ENCODE peak calls at places on chromosomes 3 and 15, in seven cellular contexts. A, W, B, Z, E, T and V are unnamed samples.

GRCh38 chr3:190506271-190506670 is 7.6 kb upstream of the IL1RAP start:
- DNase-seq in Z (no peak), T (no peak), B (no peak), A (no peak), E (no peak), W (no peak), V (no peak)

GRCh38 chr15:83283813-83284562 is 476 bp downstream of the BNC1 start:
- DNase-seq in B (no peak), T (no peak), A (no peak), Z (no peak), W (no peak), E (no peak), V (no peak)

GRCh38 chr15:63044645-63045437 is 2.3 kb downstream of the TPM1 start:
- DNase-seq in A (no peak), T (no peak), B (no peak), W (no peak), E (no peak), Z (peak), V (no peak)

GRCh38 chr3:33803894-33804526 is 5.6 kb downstream of the PDCD6IP start:
- DNase-seq in E (no peak), B (no peak), T (no peak), W (no peak), A (peak), Z (no peak), V (no peak)

GRCh38 chr3:47762233-47762632 is 19.5 kb downstream of the SMARCC1 start:
- DNase-seq in E (peak), W (no peak), B (no peak), T (no peak), A (no peak), Z (peak), V (peak)

GRCh38 chr3:72345980-72346379 is 502.3 kb downstream of the SHQ1 start:
- DNase-seq in A (no peak), W (no peak), E (no peak), Z (no peak), B (no peak), T (no peak), V (no peak)

GRCh38 chr15:76311071-76311956 is at the start of gene ETFA:
- DNase-seq in E (peak), T (peak), B (peak), A (peak), Z (peak), W (peak), V (peak)

GRCh38 chr3:99929409-99930139 is 111.9 kb downstream of the CMSS1 start:
- DNase-seq in T (no peak), E (peak), B (no peak), W (no peak), A (no peak), Z (peak), V (no peak)

GRCh38 chr15:50883903-50884302 is 24.6 kb upstream of the AP4E1 start:
- DNase-seq in T (no peak), A (peak), B (no peak), Z (peak), W (no peak), E (peak), V (peak)

GRCh38 chr15:45704329-45705249 is 69.8 kb downstream of the SQOR start:
- DNase-seq in E (peak), T (no peak), B (no peak), A (no peak), Z (no peak), W (no peak), V (no peak)

GRCh38 chr3:49277357-49277723 is 308 bp upstream of the C3orf62 start:
- DNase-seq in W (no peak), Z (no peak), A (no peak), E (peak), B (no peak), T (no peak), V (peak)

GRCh38 chr3:146454796-146455195 is 14.6 kb downstream of the PLSCR2 start:
- DNase-seq in Z (no peak), T (no peak), B (no peak), A (no peak), W (no peak), E (no peak), V (no peak)

GRCh38 chr3:41710646-41711388 is 251.1 kb downstream of the ULK4 start:
- DNase-seq in E (peak), T (no peak), B (no peak), Z (peak), A (no peak), W (no peak), V (no peak)

GRCh38 chr15:83605049-83605448 is 48.9 kb upstream of the ADAMTSL3 start:
- DNase-seq in E (no peak), A (no peak), W (no peak), T (no peak), Z (no peak), B (no peak), V (no peak)

GRCh38 chr15:66858423-66859207 is 156.6 kb downstream of the SMAD6 start:
- DNase-seq in W (no peak), E (no peak), T (no peak), B (no peak), Z (no peak), A (no peak), V (no peak)

GRCh38 chr3:20930034-20930433 is 744.0 kb upstream of the SGO1 start:
- DNase-seq in T (peak), A (peak), B (no peak), W (no peak), E (peak), Z (no peak), V (peak)

GRCh38 chr3:146326875-146327543 is 76.1 kb upstream of the PLSCR4 start:
- DNase-seq in Z (peak), E (peak), W (peak), T (no peak), B (no peak), A (peak), V (peak)

GRCh38 chr3:102095383-102095782 is 246.1 kb downstream of the NFKBIZ start:
- DNase-seq in A (no peak), T (no peak), B (no peak), E (no peak), W (no peak), Z (no peak), V (no peak)

GRCh38 chr3:171704002-171704401 is 106.3 kb downstream of the PLD1 start:
- DNase-seq in E (peak), T (no peak), A (peak), B (no peak), W (no peak), Z (peak), V (peak)